ENCODE peak calls at places on chromosomes 11 and 22, in ten cellular contexts. One of them, this sample, is unnamed.

GRCh38 chr11:118935381-118935780 is 9.7 kb upstream of the BCL9L start:
- DNase-seq in stimulated activated CD8-positive, alpha-beta memory T cell treated with anti-CD3 and anti-CD28 coated beads, Interleukin-15, amount 100 ng/mL, for 1 hour: no peak
- DNase-seq in NCI-H1105: no peak
- DNase-seq in GM10248: no peak
- DNase-seq in AG08395: no peak
- DNase-seq in hippocampal formation: no peak
- DNase-seq in T follicular helper cell: no peak
- DNase-seq in aorta: peak
- DNase-seq in AG08396: no peak
- DNase-seq in colonic mucosa: no peak
- DNase-seq in this sample: no peak

GRCh38 chr11:116712428-116712827 is 60.4 kb downstream of the BUD13 start:
- DNase-seq in stimulated activated CD8-positive, alpha-beta memory T cell treated with anti-CD3 and anti-CD28 coated beads, Interleukin-15, amount 100 ng/mL, for 1 hour: no peak
- DNase-seq in NCI-H1105: no peak
- DNase-seq in GM10248: no peak
- DNase-seq in AG08395: no peak
- DNase-seq in hippocampal formation: no peak
- DNase-seq in T follicular helper cell: no peak
- DNase-seq in aorta: no peak
- DNase-seq in AG08396: no peak
- DNase-seq in colonic mucosa: no peak
- DNase-seq in this sample: no peak

GRCh38 chr11:72002841-72003775 is 4.4 kb downstream of the IL18BP start:
- DNase-seq in stimulated activated CD8-positive, alpha-beta memory T cell treated with anti-CD3 and anti-CD28 coated beads, Interleukin-15, amount 100 ng/mL, for 1 hour: no peak
- DNase-seq in NCI-H1105: no peak
- DNase-seq in GM10248: no peak
- DNase-seq in AG08395: no peak
- DNase-seq in hippocampal formation: no peak
- DNase-seq in T follicular helper cell: no peak
- DNase-seq in aorta: no peak
- DNase-seq in AG08396: no peak
- DNase-seq in colonic mucosa: no peak
- DNase-seq in this sample: no peak

GRCh38 chr22:38415561-38416321 is 39.3 kb downstream of the KCNJ4 start:
- DNase-seq in stimulated activated CD8-positive, alpha-beta memory T cell treated with anti-CD3 and anti-CD28 coated beads, Interleukin-15, amount 100 ng/mL, for 1 hour: no peak
- DNase-seq in NCI-H1105: no peak
- DNase-seq in GM10248: no peak
- DNase-seq in AG08395: no peak
- DNase-seq in hippocampal formation: no peak
- DNase-seq in T follicular helper cell: no peak
- DNase-seq in aorta: no peak
- DNase-seq in AG08396: no peak
- DNase-seq in colonic mucosa: no peak
- DNase-seq in this sample: peak

GRCh38 chr11:59960502-59961381 is 3.1 kb upstream of the OOSP4A start:
- DNase-seq in stimulated activated CD8-positive, alpha-beta memory T cell treated with anti-CD3 and anti-CD28 coated beads, Interleukin-15, amount 100 ng/mL, for 1 hour: no peak
- DNase-seq in NCI-H1105: no peak
- DNase-seq in GM10248: no peak
- DNase-seq in AG08395: no peak
- DNase-seq in hippocampal formation: no peak
- DNase-seq in T follicular helper cell: no peak
- DNase-seq in aorta: no peak
- DNase-seq in AG08396: no peak
- DNase-seq in colonic mucosa: peak
- DNase-seq in this sample: no peak

GRCh38 chr11:43810929-43811596 is 69.6 kb upstream of the ALKBH3 start:
- DNase-seq in stimulated activated CD8-positive, alpha-beta memory T cell treated with anti-CD3 and anti-CD28 coated beads, Interleukin-15, amount 100 ng/mL, for 1 hour: no peak
- DNase-seq in NCI-H1105: no peak
- DNase-seq in GM10248: no peak
- DNase-seq in AG08395: no peak
- DNase-seq in hippocampal formation: peak
- DNase-seq in T follicular helper cell: no peak
- DNase-seq in aorta: no peak
- DNase-seq in AG08396: no peak
- DNase-seq in colonic mucosa: no peak
- DNase-seq in this sample: no peak

GRCh38 chr11:18939314-18939713 is at the start of gene MRGPRX1:
- DNase-seq in stimulated activated CD8-positive, alpha-beta memory T cell treated with anti-CD3 and anti-CD28 coated beads, Interleukin-15, amount 100 ng/mL, for 1 hour: no peak
- DNase-seq in NCI-H1105: no peak
- DNase-seq in GM10248: no peak
- DNase-seq in AG08395: no peak
- DNase-seq in hippocampal formation: no peak
- DNase-seq in T follicular helper cell: no peak
- DNase-seq in aorta: no peak
- DNase-seq in AG08396: no peak
- DNase-seq in colonic mucosa: no peak
- DNase-seq in this sample: no peak

GRCh38 chr11:45593992-45594391 is 71.4 kb downstream of the CHST1 start:
- DNase-seq in stimulated activated CD8-positive, alpha-beta memory T cell treated with anti-CD3 and anti-CD28 coated beads, Interleukin-15, amount 100 ng/mL, for 1 hour: no peak
- DNase-seq in NCI-H1105: no peak
- DNase-seq in GM10248: no peak
- DNase-seq in AG08395: no peak
- DNase-seq in hippocampal formation: no peak
- DNase-seq in T follicular helper cell: no peak
- DNase-seq in aorta: no peak
- DNase-seq in AG08396: no peak
- DNase-seq in colonic mucosa: no peak
- DNase-seq in this sample: no peak

GRCh38 chr11:88105952-88106351 is 69.3 kb downstream of the RAB38 start:
- DNase-seq in stimulated activated CD8-positive, alpha-beta memory T cell treated with anti-CD3 and anti-CD28 coated beads, Interleukin-15, amount 100 ng/mL, for 1 hour: no peak
- DNase-seq in NCI-H1105: no peak
- DNase-seq in GM10248: no peak
- DNase-seq in AG08395: no peak
- DNase-seq in hippocampal formation: no peak
- DNase-seq in T follicular helper cell: no peak
- DNase-seq in aorta: no peak
- DNase-seq in AG08396: no peak
- DNase-seq in colonic mucosa: no peak
- DNase-seq in this sample: no peak

GRCh38 chr11:13152736-13153541 is 124.7 kb upstream of the BMAL1 start:
- DNase-seq in stimulated activated CD8-positive, alpha-beta memory T cell treated with anti-CD3 and anti-CD28 coated beads, Interleukin-15, amount 100 ng/mL, for 1 hour: no peak
- DNase-seq in NCI-H1105: no peak
- DNase-seq in GM10248: no peak
- DNase-seq in AG08395: peak
- DNase-seq in hippocampal formation: peak
- DNase-seq in T follicular helper cell: no peak
- DNase-seq in aorta: no peak
- DNase-seq in AG08396: peak
- DNase-seq in colonic mucosa: no peak
- DNase-seq in this sample: no peak

GRCh38 chr22:32650553-32651345 is 150.8 kb upstream of the TIMP3 start:
- DNase-seq in stimulated activated CD8-positive, alpha-beta memory T cell treated with anti-CD3 and anti-CD28 coated beads, Interleukin-15, amount 100 ng/mL, for 1 hour: no peak
- DNase-seq in NCI-H1105: no peak
- DNase-seq in GM10248: no peak
- DNase-seq in AG08395: peak
- DNase-seq in hippocampal formation: no peak
- DNase-seq in T follicular helper cell: no peak
- DNase-seq in aorta: no peak
- DNase-seq in AG08396: peak
- DNase-seq in colonic mucosa: no peak
- DNase-seq in this sample: no peak

GRCh38 chr11:13238879-13239514 is 38.6 kb upstream of the BMAL1 start:
- DNase-seq in stimulated activated CD8-positive, alpha-beta memory T cell treated with anti-CD3 and anti-CD28 coated beads, Interleukin-15, amount 100 ng/mL, for 1 hour: peak
- DNase-seq in NCI-H1105: peak
- DNase-seq in GM10248: peak
- DNase-seq in AG08395: peak
- DNase-seq in hippocampal formation: no peak
- DNase-seq in T follicular helper cell: peak
- DNase-seq in aorta: peak
- DNase-seq in AG08396: peak
- DNase-seq in colonic mucosa: peak
- DNase-seq in this sample: no peak

GRCh38 chr11:64241175-64241429 is 207 bp downstream of the FKBP2 start:
- DNase-seq in stimulated activated CD8-positive, alpha-beta memory T cell treated with anti-CD3 and anti-CD28 coated beads, Interleukin-15, amount 100 ng/mL, for 1 hour: no peak
- DNase-seq in NCI-H1105: no peak
- DNase-seq in GM10248: no peak
- DNase-seq in AG08395: no peak
- DNase-seq in hippocampal formation: no peak
- DNase-seq in T follicular helper cell: no peak
- DNase-seq in aorta: no peak
- DNase-seq in AG08396: no peak
- DNase-seq in colonic mucosa: no peak
- DNase-seq in this sample: no peak

GRCh38 chr11:20672575-20672974 is 3.2 kb downstream of the NELL1 start:
- DNase-seq in stimulated activated CD8-positive, alpha-beta memory T cell treated with anti-CD3 and anti-CD28 coated beads, Interleukin-15, amount 100 ng/mL, for 1 hour: no peak
- DNase-seq in NCI-H1105: peak
- DNase-seq in GM10248: no peak
- DNase-seq in AG08395: no peak
- DNase-seq in hippocampal formation: no peak
- DNase-seq in T follicular helper cell: no peak
- DNase-seq in aorta: no peak
- DNase-seq in AG08396: no peak
- DNase-seq in colonic mucosa: no peak
- DNase-seq in this sample: no peak

GRCh38 chr11:61700221-61700620 is 20.0 kb downstream of the DAGLA start:
- DNase-seq in stimulated activated CD8-positive, alpha-beta memory T cell treated with anti-CD3 and anti-CD28 coated beads, Interleukin-15, amount 100 ng/mL, for 1 hour: no peak
- DNase-seq in NCI-H1105: no peak
- DNase-seq in GM10248: no peak
- DNase-seq in AG08395: peak
- DNase-seq in hippocampal formation: no peak
- DNase-seq in T follicular helper cell: no peak
- DNase-seq in aorta: no peak
- DNase-seq in AG08396: peak
- DNase-seq in colonic mucosa: peak
- DNase-seq in this sample: no peak

GRCh38 chr11:75745807-75746206 is 22.8 kb upstream of the DGAT2 start:
- DNase-seq in stimulated activated CD8-positive, alpha-beta memory T cell treated with anti-CD3 and anti-CD28 coated beads, Interleukin-15, amount 100 ng/mL, for 1 hour: no peak
- DNase-seq in NCI-H1105: no peak
- DNase-seq in GM10248: no peak
- DNase-seq in AG08395: no peak
- DNase-seq in hippocampal formation: no peak
- DNase-seq in T follicular helper cell: no peak
- DNase-seq in aorta: no peak
- DNase-seq in AG08396: no peak
- DNase-seq in colonic mucosa: no peak
- DNase-seq in this sample: no peak

GRCh38 chr11:30196400-30197206 is 34.2 kb upstream of the FSHB start:
- DNase-seq in stimulated activated CD8-positive, alpha-beta memory T cell treated with anti-CD3 and anti-CD28 coated beads, Interleukin-15, amount 100 ng/mL, for 1 hour: peak
- DNase-seq in NCI-H1105: peak
- DNase-seq in GM10248: peak
- DNase-seq in AG08395: peak
- DNase-seq in hippocampal formation: peak
- DNase-seq in T follicular helper cell: peak
- DNase-seq in aorta: peak
- DNase-seq in AG08396: peak
- DNase-seq in colonic mucosa: peak
- DNase-seq in this sample: peak

GRCh38 chr11:61671527-61671926 is 8.7 kb upstream of the DAGLA start:
- DNase-seq in stimulated activated CD8-positive, alpha-beta memory T cell treated with anti-CD3 and anti-CD28 coated beads, Interleukin-15, amount 100 ng/mL, for 1 hour: no peak
- DNase-seq in NCI-H1105: no peak
- DNase-seq in GM10248: no peak
- DNase-seq in AG08395: no peak
- DNase-seq in hippocampal formation: no peak
- DNase-seq in T follicular helper cell: no peak
- DNase-seq in aorta: no peak
- DNase-seq in AG08396: no peak
- DNase-seq in colonic mucosa: peak
- DNase-seq in this sample: no peak

GRCh38 chr22:44931077-44931540 is 78.7 kb downstream of the PHF21B start:
- DNase-seq in stimulated activated CD8-positive, alpha-beta memory T cell treated with anti-CD3 and anti-CD28 coated beads, Interleukin-15, amount 100 ng/mL, for 1 hour: no peak
- DNase-seq in NCI-H1105: no peak
- DNase-seq in GM10248: no peak
- DNase-seq in AG08395: peak
- DNase-seq in hippocampal formation: peak
- DNase-seq in T follicular helper cell: no peak
- DNase-seq in aorta: no peak
- DNase-seq in AG08396: peak
- DNase-seq in colonic mucosa: no peak
- DNase-seq in this sample: no peak

GRCh38 chr11:29781268-29781667 is 235.6 kb downstream of the KCNA4 start:
- DNase-seq in stimulated activated CD8-positive, alpha-beta memory T cell treated with anti-CD3 and anti-CD28 coated beads, Interleukin-15, amount 100 ng/mL, for 1 hour: no peak
- DNase-seq in NCI-H1105: no peak
- DNase-seq in GM10248: no peak
- DNase-seq in AG08395: no peak
- DNase-seq in hippocampal formation: no peak
- DNase-seq in T follicular helper cell: no peak
- DNase-seq in aorta: no peak
- DNase-seq in AG08396: no peak
- DNase-seq in colonic mucosa: no peak
- DNase-seq in this sample: peak

GRCh38 chr11:34897171-34897870 is 18.9 kb downstream of the APIP start:
- DNase-seq in stimulated activated CD8-positive, alpha-beta memory T cell treated with anti-CD3 and anti-CD28 coated beads, Interleukin-15, amount 100 ng/mL, for 1 hour: no peak
- DNase-seq in NCI-H1105: no peak
- DNase-seq in GM10248: no peak
- DNase-seq in AG08395: no peak
- DNase-seq in hippocampal formation: no peak
- DNase-seq in T follicular helper cell: no peak
- DNase-seq in aorta: no peak
- DNase-seq in AG08396: no peak
- DNase-seq in colonic mucosa: no peak
- DNase-seq in this sample: no peak

GRCh38 chr22:34881453-34881852 is 184.5 kb upstream of the ISX start:
- DNase-seq in stimulated activated CD8-positive, alpha-beta memory T cell treated with anti-CD3 and anti-CD28 coated beads, Interleukin-15, amount 100 ng/mL, for 1 hour: no peak
- DNase-seq in NCI-H1105: no peak
- DNase-seq in GM10248: no peak
- DNase-seq in AG08395: no peak
- DNase-seq in hippocampal formation: no peak
- DNase-seq in T follicular helper cell: no peak
- DNase-seq in aorta: no peak
- DNase-seq in AG08396: no peak
- DNase-seq in colonic mucosa: no peak
- DNase-seq in this sample: no peak

GRCh38 chr11:75468534-75469340 is 35.7 kb upstream of the KLHL35 start:
- DNase-seq in stimulated activated CD8-positive, alpha-beta memory T cell treated with anti-CD3 and anti-CD28 coated beads, Interleukin-15, amount 100 ng/mL, for 1 hour: no peak
- DNase-seq in NCI-H1105: no peak
- DNase-seq in GM10248: no peak
- DNase-seq in AG08395: peak
- DNase-seq in hippocampal formation: no peak
- DNase-seq in T follicular helper cell: no peak
- DNase-seq in aorta: peak
- DNase-seq in AG08396: peak
- DNase-seq in colonic mucosa: no peak
- DNase-seq in this sample: no peak

GRCh38 chr22:37413546-37413945 is 13.7 kb downstream of the ELFN2 start:
- DNase-seq in stimulated activated CD8-positive, alpha-beta memory T cell treated with anti-CD3 and anti-CD28 coated beads, Interleukin-15, amount 100 ng/mL, for 1 hour: no peak
- DNase-seq in NCI-H1105: no peak
- DNase-seq in GM10248: no peak
- DNase-seq in AG08395: no peak
- DNase-seq in hippocampal formation: no peak
- DNase-seq in T follicular helper cell: no peak
- DNase-seq in aorta: no peak
- DNase-seq in AG08396: no peak
- DNase-seq in colonic mucosa: no peak
- DNase-seq in this sample: no peak

GRCh38 chr11:9651899-9652748 is 11.8 kb upstream of the SWAP70 start:
- DNase-seq in stimulated activated CD8-positive, alpha-beta memory T cell treated with anti-CD3 and anti-CD28 coated beads, Interleukin-15, amount 100 ng/mL, for 1 hour: no peak
- DNase-seq in NCI-H1105: no peak
- DNase-seq in GM10248: no peak
- DNase-seq in AG08395: no peak
- DNase-seq in hippocampal formation: no peak
- DNase-seq in T follicular helper cell: no peak
- DNase-seq in aorta: no peak
- DNase-seq in AG08396: no peak
- DNase-seq in colonic mucosa: no peak
- DNase-seq in this sample: no peak

GRCh38 chr11:16883179-16883578 is 131.0 kb downstream of the PLEKHA7 start:
- DNase-seq in stimulated activated CD8-positive, alpha-beta memory T cell treated with anti-CD3 and anti-CD28 coated beads, Interleukin-15, amount 100 ng/mL, for 1 hour: no peak
- DNase-seq in NCI-H1105: no peak
- DNase-seq in GM10248: no peak
- DNase-seq in AG08395: no peak
- DNase-seq in hippocampal formation: peak
- DNase-seq in T follicular helper cell: no peak
- DNase-seq in aorta: no peak
- DNase-seq in AG08396: no peak
- DNase-seq in colonic mucosa: peak
- DNase-seq in this sample: no peak

GRCh38 chr11:16958833-16959232 is 55.4 kb downstream of the PLEKHA7 start:
- DNase-seq in stimulated activated CD8-positive, alpha-beta memory T cell treated with anti-CD3 and anti-CD28 coated beads, Interleukin-15, amount 100 ng/mL, for 1 hour: no peak
- DNase-seq in NCI-H1105: peak
- DNase-seq in GM10248: no peak
- DNase-seq in AG08395: no peak
- DNase-seq in hippocampal formation: no peak
- DNase-seq in T follicular helper cell: no peak
- DNase-seq in aorta: no peak
- DNase-seq in AG08396: no peak
- DNase-seq in colonic mucosa: peak
- DNase-seq in this sample: no peak

GRCh38 chr22:23749747-23750373 is 1.1 kb downstream of the ZNF70 start:
- DNase-seq in stimulated activated CD8-positive, alpha-beta memory T cell treated with anti-CD3 and anti-CD28 coated beads, Interleukin-15, amount 100 ng/mL, for 1 hour: no peak
- DNase-seq in NCI-H1105: no peak
- DNase-seq in GM10248: no peak
- DNase-seq in AG08395: no peak
- DNase-seq in hippocampal formation: no peak
- DNase-seq in T follicular helper cell: no peak
- DNase-seq in aorta: no peak
- DNase-seq in AG08396: no peak
- DNase-seq in colonic mucosa: no peak
- DNase-seq in this sample: no peak